ENCODE peak calls at places on chromosomes 13 and 19, in four cellular contexts. D is fibroblast of the conjunctiva; W is SW 1271; H is activated CD4-positive, alpha-beta T cell treated with anti-CD3 and anti-CD28 coated beads for 4 hours. S is an unnamed sample.

GRCh38 chr13:59360108-59360507 is 803.6 kb downstream of the DIAPH3 start:
- DNase-seq in W (no peak), H (no peak), D (no peak), S (no peak)

GRCh38 chr13:85659493-85659892 is 139.7 kb downstream of the SLITRK6 start:
- DNase-seq in H (no peak), D (peak; percentile 16), W (no peak), S (peak; percentile 2)

GRCh38 chr13:90135558-90135957 is 1211.9 kb upstream of the MIR17HG start:
- DNase-seq in W (no peak), H (no peak), D (no peak), S (no peak)

GRCh38 chr13:79710376-79710775 is 229.4 kb downstream of the NDFIP2 start:
- DNase-seq in W (no peak), D (peak; percentile 41), H (no peak), S (peak; percentile 23)

GRCh38 chr13:74274946-74275345 is 140.7 kb upstream of the KLF12 start:
- DNase-seq in W (no peak), H (no peak), D (no peak), S (no peak)

GRCh38 chr19:7197760-7198696 is 96.2 kb downstream of the INSR start:
- DNase-seq in H (peak; percentile 89), D (peak; percentile 75), W (peak; percentile 82), S (peak; percentile 83)

GRCh38 chr13:44109986-44110640 is 230.4 kb downstream of the LACC1 start:
- DNase-seq in W (no peak), H (no peak), D (no peak), S (no peak)

GRCh38 chr13:94413545-94413944 is 65.9 kb downstream of the DCT start:
- DNase-seq in W (no peak), D (no peak), H (no peak), S (no peak)

GRCh38 chr13:77184455-77184854 is 142.4 kb downstream of the MYCBP2 start:
- DNase-seq in H (no peak), D (no peak), W (no peak), S (no peak)

GRCh38 chr13:42968906-42969305 is 23.1 kb downstream of the EPSTI1 start:
- DNase-seq in H (no peak), W (no peak), D (no peak), S (no peak)

GRCh38 chr19:50667759-50668231 is 18.6 kb downstream of the C19orf81 start:
- DNase-seq in D (no peak), H (no peak), W (no peak), S (no peak)

GRCh38 chr19:10717054-10717355 is 874 bp upstream of the DNM2 start:
- DNase-seq in H (no peak), W (no peak), D (no peak), S (no peak)

GRCh38 chr19:49434907-49435577 is 6.3 kb downstream of the SLC17A7 start:
- DNase-seq in W (no peak), H (no peak), D (no peak), S (no peak)

GRCh38 chr13:66405908-66406802 is 824.0 kb downstream of the PCDH9 start:
- DNase-seq in H (no peak), W (no peak), D (peak; percentile 49), S (no peak)

GRCh38 chr13:39105110-39105509 is 66.9 kb downstream of the NHLRC3 start:
- DNase-seq in D (no peak), H (no peak), W (no peak), S (no peak)

GRCh38 chr13:83733293-83733692 is 149.0 kb downstream of the SLITRK1 start:
- DNase-seq in D (no peak), H (no peak), W (no peak), S (no peak)

GRCh38 chr19:36032251-36033104 is at the start of gene CLIP3:
- DNase-seq in H (peak; percentile 33), D (peak; percentile 51), W (no peak), S (no peak)

GRCh38 chr13:69618838-69619237 is 488.8 kb upstream of the ATXN8OS start:
- DNase-seq in D (no peak), H (no peak), W (no peak), S (no peak)

GRCh38 chr19:46480409-46480808 is 9.0 kb upstream of the PNMA8A start:
- DNase-seq in H (no peak), D (no peak), W (no peak), S (no peak)

GRCh38 chr19:49468746-49469447 is 5.1 kb upstream of the FLT3LG start:
- DNase-seq in D (peak; percentile 96), H (peak; percentile 74), W (peak; percentile 43), S (no peak)

GRCh38 chr19:35937345-35938281 is 1.4 kb downstream of the LRFN3 start:
- DNase-seq in D (no peak), W (no peak), H (no peak), S (no peak)

GRCh38 chr19:7772752-7773291 is 9.8 kb downstream of the CLEC4M start:
- DNase-seq in H (peak; percentile 21), W (no peak), D (no peak), S (no peak)

GRCh38 chr13:39538826-39539555 is 64.0 kb downstream of the LHFPL6 start:
- DNase-seq in D (no peak), W (no peak), H (no peak), S (no peak)

GRCh38 chr19:4951671-4952070 is 17.2 kb upstream of the KDM4B start:
- DNase-seq in W (no peak), H (no peak), D (no peak), S (no peak)

S was measured in amniotic stem cell.